ENCODE peak calls at places on chromosomes 7 and 10, in eight cellular contexts. E is GM12865, D is fibroblast of lung, Q is GM06990, X is fibroblast of pulmonary artery, N is PC-3, S is IMR-90, J is HFF-Myc. W is an unnamed sample.

GRCh38 chr7:76223286-76223972 is 21.7 kb downstream of the SRRM3 start:
- DNase-seq in X (no peak), D (no peak), N (peak; percentile 8), J (no peak), Q (no peak), S (no peak), E (no peak), W (no peak)

GRCh38 chr10:87750001-87750651 is 67.9 kb downstream of the ATAD1 start:
- DNase-seq in X (peak; percentile 28), E (no peak), D (peak; percentile 92), N (no peak), S (peak; percentile 61), J (peak; percentile 68), Q (no peak), W (peak; percentile 54)

GRCh38 chr10:89940076-89940475 is 238.7 kb downstream of the KIF20B start:
- DNase-seq in S (no peak), J (no peak), E (no peak), X (no peak), Q (no peak), D (no peak), N (no peak), W (no peak)

GRCh38 chr10:36621346-36621745 is 504.1 kb upstream of the ANKRD30A start:
- DNase-seq in D (peak; percentile 58), E (no peak), X (peak; percentile 17), J (no peak), S (peak; percentile 63), N (peak; percentile 81), Q (no peak), W (peak; percentile 23)

GRCh38 chr7:73761854-73762658 is 8.0 kb downstream of the CLDN3 start:
- DNase-seq in E (no peak), D (no peak), S (no peak), X (no peak), Q (no peak), N (no peak), J (no peak), W (no peak)

GRCh38 chr7:121904120-121904519 is 31.2 kb downstream of the PTPRZ1 start:
- DNase-seq in J (no peak), E (no peak), N (no peak), X (no peak), S (no peak), Q (no peak), D (no peak), W (no peak)

GRCh38 chr10:31136951-31137885 is 105.6 kb upstream of the ZNF438 start:
- DNase-seq in Q (no peak), D (peak; percentile 75), S (peak; percentile 69), N (no peak), X (peak; percentile 25), E (no peak), J (no peak), W (no peak)

GRCh38 chr10:94287331-94287730 is 75.4 kb downstream of the NOC3L start:
- DNase-seq in Q (no peak), N (no peak), S (no peak), E (no peak), J (no peak), D (peak; percentile 25), X (peak; percentile 12), W (no peak)

GRCh38 chr10:43196981-43197833 is 59.0 kb downstream of the CSGALNACT2 start:
- DNase-seq in J (no peak), E (no peak), X (no peak), Q (no peak), N (no peak), S (no peak), D (no peak), W (no peak)

GRCh38 chr7:1025747-1026581 is 18.4 kb upstream of the GPR146 start:
- DNase-seq in J (no peak), S (no peak), E (no peak), D (no peak), N (no peak), Q (no peak), X (no peak), W (no peak)

GRCh38 chr7:47570649-47571050 is 11.3 kb downstream of the TNS3 start:
- DNase-seq in D (peak; percentile 88), N (no peak), E (no peak), J (no peak), X (peak; percentile 90), Q (no peak), S (peak; percentile 84), W (no peak)

GRCh38 chr10:114412907-114413386 is 8.6 kb upstream of the AFAP1L2 start:
- DNase-seq in N (peak; percentile 62), Q (no peak), S (peak; percentile 10), E (no peak), D (peak; percentile 65), X (peak; percentile 53), J (no peak), W (peak; percentile 70)

GRCh38 chr10:71713135-71714040 is 6.2 kb downstream of the C10orf105 start:
- DNase-seq in S (peak; percentile 80), D (peak; percentile 89), Q (no peak), X (peak; percentile 94), J (no peak), N (no peak), E (peak; percentile 29), W (peak; percentile 88)

GRCh38 chr7:137519964-137520363 is 176.4 kb upstream of the PTN start:
- DNase-seq in E (no peak), J (no peak), N (no peak), Q (no peak), D (peak; percentile 67), X (no peak), S (peak; percentile 15), W (no peak)

GRCh38 chr7:152520861-152521302 is 85.1 kb upstream of the KMT2C start:
- DNase-seq in E (no peak), J (no peak), N (no peak), Q (no peak), S (no peak), D (no peak), X (no peak), W (no peak)

GRCh38 chr10:78470267-78471103 is 436.8 kb downstream of the RPS24 start:
- DNase-seq in S (peak; percentile 18), E (peak; percentile 3), J (no peak), X (no peak), N (peak; percentile 100), D (peak; percentile 25), Q (no peak), W (peak; percentile 7)

GRCh38 chr7:128660596-128660995 is 11.5 kb upstream of the GARIN1A start:
- DNase-seq in Q (no peak), D (no peak), N (no peak), J (no peak), S (no peak), E (no peak), X (no peak), W (no peak)
- H3K4me3 ChIP-seq in Q (no peak overlapping the region), D (no peak overlapping the region), N (no peak overlapping the region), J (no peak overlapping the region), S (no peak overlapping the region), E (no peak overlapping the region), X (no peak overlapping the region), W (no peak overlapping the region)

DNA sequence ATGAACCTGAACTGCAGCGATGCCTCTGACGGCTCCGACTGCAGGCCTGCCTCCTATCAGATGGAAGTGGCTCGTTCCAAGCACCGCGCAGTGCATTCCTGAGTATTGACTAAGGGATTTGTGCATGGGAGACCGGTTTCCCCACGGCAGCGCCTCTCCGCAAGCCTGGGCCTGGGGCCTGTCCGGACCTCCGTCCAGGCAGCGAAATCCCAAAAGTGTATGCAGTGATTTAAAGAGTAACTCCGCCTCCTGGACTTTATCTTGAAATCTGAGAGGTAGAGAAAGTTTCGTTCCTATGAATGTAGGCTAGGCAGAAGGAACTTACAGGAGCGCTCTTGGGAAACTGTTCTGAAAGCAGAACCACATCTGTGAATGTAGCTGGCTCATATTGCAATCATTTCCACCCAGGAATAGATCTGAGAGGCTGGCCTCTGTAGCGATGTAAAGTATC is 106.2 kb upstream of the CELF2 start:
- DNase-seq in N (peak; percentile 37), S (peak; percentile 94), J (peak; percentile 38), D (peak; percentile 97), Q (no peak), E (no peak), X (peak; percentile 94), W (peak; percentile 98)
- H3K4me3 ChIP-seq in N (no peak overlapping the region), S (peak overlapping the region; percentile 31), J (peak overlapping the region; percentile 22), D (peak overlapping the region; percentile 11), Q (no peak overlapping the region), E (no peak overlapping the region), X (peak overlapping the region; percentile 40), W (peak overlapping the region; percentile 24)

GRCh38 chr10:99329238-99329890 is at the start of gene CNNM1:
- DNase-seq in E (no peak), J (no peak), X (no peak), N (peak; percentile 45), Q (peak; percentile 59), S (no peak), D (no peak), W (peak; percentile 26)
- H3K4me3 ChIP-seq in E (no peak within 1 kb of the TSS), J (peak within 1 kb of the TSS; percentile 71), X (peak within 1 kb of the TSS; percentile 21), N (peak within 1 kb of the TSS; percentile 74), Q (peak within 1 kb of the TSS; percentile 50), S (peak within 1 kb of the TSS; percentile 23), D (peak within 1 kb of the TSS; percentile 43), W (peak within 1 kb of the TSS; percentile 16)

GRCh38 chr7:69177941-69178494 is 420.3 kb upstream of the AUTS2 start:
- DNase-seq in E (no peak), J (no peak), X (peak; percentile 4), D (peak; percentile 78), N (no peak), Q (no peak), S (no peak), W (no peak)
- H3K4me3 ChIP-seq in E (no peak overlapping the region), J (no peak overlapping the region), X (no peak overlapping the region), D (no peak overlapping the region), N (no peak overlapping the region), Q (no peak overlapping the region), S (no peak overlapping the region), W (no peak overlapping the region)

W was measured in epithelial cell of esophagus.